ENCODE peak calls at places on chromosomes 13 and 19, in six cellular contexts. One of them, this sample, is unnamed.

GRCh38 chr13:101624981-101625380 is 172.5 kb downstream of the ITGBL1 start:
- DNase-seq in HT-29: peak
- DNase-seq in tibial artery: no peak
- DNase-seq in kidney tubule cell: no peak
- DNase-seq in cardiac muscle cell: no peak
- DNase-seq in stimulated activated CD8-positive, alpha-beta memory T cell treated with anti-CD3 and anti-CD28 coated beads, Interleukin-4, amount 100 ng/mL, for 1 hour: no peak
- DNase-seq in this sample: no peak

GRCh38 chr13:43799191-43799590 is 12.4 kb upstream of the ENOX1 start:
- DNase-seq in HT-29: no peak
- DNase-seq in tibial artery: no peak
- DNase-seq in kidney tubule cell: peak
- DNase-seq in cardiac muscle cell: no peak
- DNase-seq in stimulated activated CD8-positive, alpha-beta memory T cell treated with anti-CD3 and anti-CD28 coated beads, Interleukin-4, amount 100 ng/mL, for 1 hour: no peak
- DNase-seq in this sample: no peak

GRCh38 chr19:17460372-17461230 is at the start of gene NXNL1:
- DNase-seq in HT-29: no peak
- DNase-seq in tibial artery: no peak
- DNase-seq in kidney tubule cell: no peak
- DNase-seq in cardiac muscle cell: no peak
- DNase-seq in stimulated activated CD8-positive, alpha-beta memory T cell treated with anti-CD3 and anti-CD28 coated beads, Interleukin-4, amount 100 ng/mL, for 1 hour: no peak
- DNase-seq in this sample: no peak

GRCh38 chr19:6126335-6126974 is 9.0 kb upstream of the ACSBG2 start:
- DNase-seq in HT-29: peak
- DNase-seq in tibial artery: no peak
- DNase-seq in kidney tubule cell: peak
- DNase-seq in cardiac muscle cell: peak
- DNase-seq in stimulated activated CD8-positive, alpha-beta memory T cell treated with anti-CD3 and anti-CD28 coated beads, Interleukin-4, amount 100 ng/mL, for 1 hour: no peak
- DNase-seq in this sample: peak

GRCh38 chr13:74573654-74574053 is 439.4 kb upstream of the KLF12 start:
- DNase-seq in HT-29: peak
- DNase-seq in tibial artery: no peak
- DNase-seq in kidney tubule cell: no peak
- DNase-seq in cardiac muscle cell: peak
- DNase-seq in stimulated activated CD8-positive, alpha-beta memory T cell treated with anti-CD3 and anti-CD28 coated beads, Interleukin-4, amount 100 ng/mL, for 1 hour: no peak
- DNase-seq in this sample: no peak

GRCh38 chr19:11560404-11560988 is 1.5 kb upstream of the ELOF1 start:
- DNase-seq in HT-29: peak
- DNase-seq in tibial artery: no peak
- DNase-seq in kidney tubule cell: peak
- DNase-seq in cardiac muscle cell: peak
- DNase-seq in stimulated activated CD8-positive, alpha-beta memory T cell treated with anti-CD3 and anti-CD28 coated beads, Interleukin-4, amount 100 ng/mL, for 1 hour: no peak
- DNase-seq in this sample: peak

GRCh38 chr13:112930192-112930591 is 38.8 kb upstream of the MCF2L start:
- DNase-seq in HT-29: no peak
- DNase-seq in tibial artery: no peak
- DNase-seq in kidney tubule cell: no peak
- DNase-seq in cardiac muscle cell: no peak
- DNase-seq in stimulated activated CD8-positive, alpha-beta memory T cell treated with anti-CD3 and anti-CD28 coated beads, Interleukin-4, amount 100 ng/mL, for 1 hour: no peak
- DNase-seq in this sample: no peak

GRCh38 chr13:98026457-98026857 is 73.0 kb downstream of the IPO5 start:
- DNase-seq in HT-29: no peak
- DNase-seq in tibial artery: no peak
- DNase-seq in kidney tubule cell: peak
- DNase-seq in cardiac muscle cell: peak
- DNase-seq in stimulated activated CD8-positive, alpha-beta memory T cell treated with anti-CD3 and anti-CD28 coated beads, Interleukin-4, amount 100 ng/mL, for 1 hour: no peak
- DNase-seq in this sample: peak

GRCh38 chr13:91216928-91217700 is 130.4 kb upstream of the MIR17HG start:
- DNase-seq in HT-29: no peak
- DNase-seq in tibial artery: no peak
- DNase-seq in kidney tubule cell: no peak
- DNase-seq in cardiac muscle cell: no peak
- DNase-seq in stimulated activated CD8-positive, alpha-beta memory T cell treated with anti-CD3 and anti-CD28 coated beads, Interleukin-4, amount 100 ng/mL, for 1 hour: no peak
- DNase-seq in this sample: peak

GRCh38 chr19:2491130-2491801 is 15.3 kb downstream of the GADD45B start:
- DNase-seq in HT-29: peak
- DNase-seq in tibial artery: no peak
- DNase-seq in kidney tubule cell: peak
- DNase-seq in cardiac muscle cell: peak
- DNase-seq in stimulated activated CD8-positive, alpha-beta memory T cell treated with anti-CD3 and anti-CD28 coated beads, Interleukin-4, amount 100 ng/mL, for 1 hour: no peak
- DNase-seq in this sample: no peak

GRCh38 chr19:18656337-18657086 is 19.7 kb downstream of the KLHL26 start:
- DNase-seq in HT-29: no peak
- DNase-seq in tibial artery: no peak
- DNase-seq in kidney tubule cell: no peak
- DNase-seq in cardiac muscle cell: no peak
- DNase-seq in stimulated activated CD8-positive, alpha-beta memory T cell treated with anti-CD3 and anti-CD28 coated beads, Interleukin-4, amount 100 ng/mL, for 1 hour: no peak
- DNase-seq in this sample: no peak

GRCh38 chr13:40255551-40255950 is 410.9 kb downstream of the FOXO1 start:
- DNase-seq in HT-29: no peak
- DNase-seq in tibial artery: no peak
- DNase-seq in kidney tubule cell: peak
- DNase-seq in cardiac muscle cell: no peak
- DNase-seq in stimulated activated CD8-positive, alpha-beta memory T cell treated with anti-CD3 and anti-CD28 coated beads, Interleukin-4, amount 100 ng/mL, for 1 hour: no peak
- DNase-seq in this sample: no peak

GRCh38 chr19:45866400-45867176 is 2.5 kb downstream of the FOXA3 start:
- DNase-seq in HT-29: no peak
- DNase-seq in tibial artery: no peak
- DNase-seq in kidney tubule cell: no peak
- DNase-seq in cardiac muscle cell: no peak
- DNase-seq in stimulated activated CD8-positive, alpha-beta memory T cell treated with anti-CD3 and anti-CD28 coated beads, Interleukin-4, amount 100 ng/mL, for 1 hour: no peak
- DNase-seq in this sample: no peak

GRCh38 chr19:42005504-42005903 is 11.5 kb upstream of the ATP1A3 start:
- DNase-seq in HT-29: no peak
- DNase-seq in tibial artery: no peak
- DNase-seq in kidney tubule cell: no peak
- DNase-seq in cardiac muscle cell: no peak
- DNase-seq in stimulated activated CD8-positive, alpha-beta memory T cell treated with anti-CD3 and anti-CD28 coated beads, Interleukin-4, amount 100 ng/mL, for 1 hour: no peak
- DNase-seq in this sample: no peak

GRCh38 chr19:19259741-19260140 is 13.4 kb downstream of the TM6SF2 start:
- DNase-seq in HT-29: peak
- DNase-seq in tibial artery: no peak
- DNase-seq in kidney tubule cell: peak
- DNase-seq in cardiac muscle cell: peak
- DNase-seq in stimulated activated CD8-positive, alpha-beta memory T cell treated with anti-CD3 and anti-CD28 coated beads, Interleukin-4, amount 100 ng/mL, for 1 hour: no peak
- DNase-seq in this sample: no peak

GRCh38 chr19:34357431-34357830 is 7.6 kb upstream of the GPI start:
- DNase-seq in HT-29: no peak
- DNase-seq in tibial artery: no peak
- DNase-seq in kidney tubule cell: no peak
- DNase-seq in cardiac muscle cell: no peak
- DNase-seq in stimulated activated CD8-positive, alpha-beta memory T cell treated with anti-CD3 and anti-CD28 coated beads, Interleukin-4, amount 100 ng/mL, for 1 hour: no peak
- DNase-seq in this sample: no peak

GRCh38 chr13:50130686-50131051 is 115.4 kb downstream of the KCNRG start:
- DNase-seq in HT-29: no peak
- DNase-seq in tibial artery: peak
- DNase-seq in kidney tubule cell: peak
- DNase-seq in cardiac muscle cell: peak
- DNase-seq in stimulated activated CD8-positive, alpha-beta memory T cell treated with anti-CD3 and anti-CD28 coated beads, Interleukin-4, amount 100 ng/mL, for 1 hour: no peak
- DNase-seq in this sample: no peak

This sample was measured in retina.